ENCODE peak calls at places on chromosomes 16 and 17, in six cellular contexts. V is fibroblast of lung, D is endothelial cell of umbilical vein, I is H1, M is PC-3, Z is PC-9. U is an unnamed sample.
A peak's percentile ranks its signal among the peaks of the same experiment; 100 is the strongest.

GRCh38 chr17:56136316-56136715 is 17.0 kb upstream of the ANKFN1 start:
- DNase-seq in I (no peak), V (peak; percentile 52), Z (no peak), D (no peak), M (no peak), U (no peak)

GRCh38 chr17:45867702-45868101 is 23.0 kb downstream of the SPPL2C start:
- DNase-seq in M (peak; percentile 27), Z (no peak), V (no peak), D (no peak), I (no peak), U (no peak)

GRCh38 chr16:12092347-12092882 is 115.9 kb downstream of the SNX29 start:
- DNase-seq in M (peak; percentile 48), D (peak; percentile 47), V (peak; percentile 94), I (no peak), Z (peak; percentile 22), U (no peak)

GRCh38 chr17:74417178-74418045 is 14.5 kb upstream of the GPRC5C start:
- DNase-seq in V (peak; percentile 73), I (no peak), M (peak; percentile 98), D (no peak), Z (peak; percentile 37), U (no peak)

GRCh38 chr16:7303677-7304200 is 28.9 kb upstream of the RBFOX1 start:
- DNase-seq in D (no peak), I (peak; percentile 73), Z (no peak), V (no peak), M (no peak), U (no peak)

GRCh38 chr17:33684714-33685113 is 391.6 kb upstream of the ASIC2 start:
- DNase-seq in I (no peak), Z (no peak), D (no peak), M (no peak), V (no peak), U (no peak)

GRCh38 chr17:48247603-48248002 is 140.0 kb downstream of the SNX11 start:
- DNase-seq in I (no peak), Z (no peak), M (no peak), D (no peak), V (no peak), U (no peak)

GRCh38 chr17:9982159-9982558 is 77.1 kb upstream of the RCVRN start:
- DNase-seq in M (peak; percentile 35), I (peak; percentile 61), V (no peak), D (no peak), Z (peak; percentile 25), U (no peak)

GRCh38 chr17:40500190-40500589 is 1.2 kb downstream of the TNS4 start:
- DNase-seq in V (no peak), Z (no peak), I (no peak), D (no peak), M (no peak), U (no peak)

GRCh38 chr17:66839616-66840015 is 4.7 kb downstream of the CACNG5 start:
- DNase-seq in V (no peak), D (no peak), I (no peak), M (no peak), Z (no peak), U (no peak)

GRCh38 chr17:83126275-83126930 is 47.0 kb downstream of the METRNL start:
- DNase-seq in V (no peak), M (no peak), I (no peak), Z (no peak), D (no peak), U (no peak)

GRCh38 chr16:85978291-85978775 is 79.4 kb downstream of the IRF8 start:
- DNase-seq in M (no peak), D (no peak), V (peak; percentile 51), Z (no peak), I (no peak), U (no peak)

GRCh38 chr17:29193146-29193545 is 12.9 kb upstream of the MYO18A start:
- DNase-seq in D (no peak), M (no peak), I (no peak), V (no peak), Z (no peak), U (no peak)

GRCh38 chr17:29197516-29198272 is 17.5 kb upstream of the MYO18A start:
- DNase-seq in I (no peak), M (no peak), V (no peak), Z (no peak), D (no peak), U (no peak)

GRCh38 chr17:29195465-29196081 is 15.4 kb upstream of the MYO18A start:
- DNase-seq in V (no peak), Z (no peak), M (peak; percentile 25), I (no peak), D (no peak), U (peak; percentile 40)

GRCh38 chr17:29196784-29197515 is 16.8 kb upstream of the MYO18A start:
- DNase-seq in D (no peak), M (no peak), I (no peak), V (no peak), Z (no peak), U (no peak)

GRCh38 chr17:29194669-29195068 is 14.5 kb upstream of the MYO18A start:
- DNase-seq in M (no peak), I (no peak), D (no peak), V (no peak), Z (no peak), U (no peak)
- TF ChIP-seq EZH2 in M (no peak), I (no peak), D (no peak), V (no peak), Z (no peak), U (no peak)

GRCh38 chr17:351436-351713 is 1.2 kb downstream of the RPH3AL start:
- DNase-seq in D (no peak), Z (no peak), M (no peak), V (no peak), I (no peak), U (no peak)
- H3K4me3 ChIP-seq in D (no peak overlapping the region), Z (no peak overlapping the region), M (peak overlapping the region; percentile 64), V (no peak overlapping the region), I (no peak overlapping the region), U (peak overlapping the region; percentile 78)

GRCh38 chr17:77487211-77487629 is 346.5 kb downstream of the SEC14L1 start:
- DNase-seq in Z (no peak), M (no peak), V (no peak), D (no peak), I (no peak), U (no peak)

GRCh38 chr17:77487677-77488530 is 347.1 kb downstream of the SEC14L1 start:
- DNase-seq in M (no peak), V (no peak), Z (no peak), D (no peak), I (no peak), U (no peak)

GRCh38 chr17:77489239-77489897 is 348.6 kb downstream of the SEC14L1 start:
- DNase-seq in I (no peak), D (no peak), Z (no peak), M (no peak), V (no peak), U (no peak)

GRCh38 chr17:77489898-77490265 is 349.1 kb downstream of the SEC14L1 start:
- DNase-seq in V (no peak), Z (no peak), I (no peak), D (no peak), M (no peak), U (no peak)

DNA sequence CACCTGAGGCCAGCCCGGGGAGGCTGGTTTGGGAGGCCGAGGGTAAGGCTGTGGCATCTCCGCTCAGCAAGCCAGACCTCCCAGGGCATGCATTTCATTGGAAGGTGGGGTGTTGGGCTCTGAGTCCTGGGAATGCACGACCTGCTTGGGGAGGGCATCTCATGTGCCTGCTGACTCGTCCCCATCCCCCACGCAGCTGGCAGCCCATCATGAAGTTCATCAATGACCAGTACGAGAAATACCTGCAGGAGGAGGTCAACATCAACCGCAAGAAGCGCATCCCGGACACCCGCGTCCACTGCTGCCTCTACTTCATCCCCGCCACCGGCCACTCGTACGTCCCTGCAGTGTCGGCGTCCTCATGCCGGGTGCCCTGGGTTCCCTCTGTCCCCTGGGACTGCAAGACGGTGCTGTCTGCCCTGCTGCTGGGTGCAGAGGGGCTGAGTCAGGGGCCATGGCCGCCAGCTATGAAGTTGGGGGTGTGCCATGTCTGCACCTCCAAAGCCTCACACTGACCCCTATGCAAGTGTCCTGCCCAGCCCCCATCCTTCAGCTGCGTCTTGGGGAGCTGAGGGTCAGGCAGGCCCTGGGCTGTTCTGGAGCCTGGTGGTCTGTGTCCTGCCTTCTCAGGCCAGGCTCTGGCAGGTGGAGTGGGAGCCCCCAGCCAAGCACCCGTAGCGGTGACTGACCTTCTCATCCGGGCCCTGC is 347.9 kb downstream of the SEC14L1 start:
- DNase-seq in I (no peak), V (no peak), D (no peak), M (no peak), Z (no peak), U (no peak)
- H3K36me3 ChIP-seq in I (peaks cover 17% of the 10 kb centered on the region), V (peaks cover 49% of the 10 kb centered on the region), D (peaks cover 2% of the 10 kb centered on the region), M (peaks cover 46% of the 10 kb centered on the region), Z (no peaks in the 10 kb centered on the region), U (peaks cover 27% of the 10 kb centered on the region)

GRCh38 chr16:49664221-49665215 is 191.4 kb downstream of the ZNF423 start:
- DNase-seq in V (no peak), I (no peak), M (no peak), Z (no peak), D (peak; percentile 8), U (no peak)
- TF ChIP-seq EZH2 in V (no peak), I (no peak), M (no peak), Z (no peak), D (no peak), U (no peak)

DNA sequence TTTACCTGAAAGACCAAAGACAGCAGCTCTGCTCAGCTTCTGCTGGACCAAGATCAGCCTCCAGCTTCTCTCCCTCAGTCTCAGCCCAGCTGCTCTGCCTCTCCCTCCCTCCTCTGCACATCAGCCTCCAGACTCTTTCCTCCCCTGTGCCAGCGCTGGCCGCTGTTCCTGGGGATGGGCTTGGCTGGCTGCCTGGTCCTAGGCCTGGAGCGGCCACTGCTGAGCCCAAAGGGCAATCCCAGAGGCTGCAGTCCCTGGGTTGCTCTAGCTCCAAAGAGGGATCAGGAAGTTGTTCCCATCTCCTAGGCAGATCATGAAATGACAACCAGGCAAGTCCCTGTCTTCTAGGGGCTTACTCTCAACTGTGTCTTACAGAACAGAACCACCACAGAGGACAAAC is 31.3 kb downstream of the DCUN1D3 start:
- DNase-seq in M (no peak), V (peak; percentile 69), D (peak; percentile 74), Z (peak; percentile 53), I (no peak), U (no peak)
- H3K4me3 ChIP-seq in M (no peak overlapping the region), V (no peak overlapping the region), D (no peak overlapping the region), Z (no peak overlapping the region), I (no peak overlapping the region), U (no peak overlapping the region)

DNA sequence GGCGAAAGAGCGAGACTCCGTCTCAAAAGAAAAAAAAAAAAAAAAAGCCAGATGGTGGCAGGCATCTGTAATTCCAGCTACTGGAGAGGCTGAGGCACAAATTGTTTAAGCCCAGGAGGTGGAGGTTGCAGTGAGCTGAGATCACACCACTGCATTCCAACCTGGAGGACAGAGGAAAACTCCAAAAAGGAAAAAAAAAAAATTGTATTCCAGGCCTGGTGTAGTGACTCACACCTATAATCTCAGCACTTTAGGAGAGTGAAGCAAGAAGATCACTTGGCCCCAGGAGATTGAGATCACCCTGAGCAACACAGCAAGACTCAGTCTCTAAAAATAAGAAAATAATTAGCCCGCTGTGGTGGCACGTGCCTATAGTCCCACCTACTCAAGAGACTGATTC is 20.1 kb downstream of the HBQ1 start:
- DNase-seq in D (no peak), I (no peak), M (peak; percentile 16), V (peak; percentile 83), Z (no peak), U (no peak)
- H3K36me3 ChIP-seq in D (peaks cover 14% of the 10 kb centered on the region), I (peaks cover 33% of the 10 kb centered on the region), M (peaks cover 21% of the 10 kb centered on the region), V (peaks cover 11% of the 10 kb centered on the region), Z (peaks cover 31% of the 10 kb centered on the region), U (peaks cover 79% of the 10 kb centered on the region)